ENCODE peak calls at places on chromosomes 3 and 15, in five cellular contexts. U is MM.1S, Z is PC-3, X is hepatocyte, C is HCT116. G is an unnamed sample. For H3K9me3, the result is how much of the 10 kb centered on the place peaks cover.

GRCh38 chr3:112319516-112320276 is 13.3 kb upstream of the CD200 start:
- DNase-seq in U (no peak), Z (no peak), X (no peak), C (no peak), G (no peak)

GRCh38 chr3:43879166-43879565 is 188.4 kb downstream of the ABHD5 start:
- DNase-seq in C (peak), Z (peak), U (peak), X (peak), G (peak)

GRCh38 chr3:4302747-4303146 is 422 bp upstream of the SETMAR start:
- DNase-seq in C (no peak), U (no peak), X (no peak), Z (no peak), G (no peak)

GRCh38 chr3:82012775-82013174 is 251.3 kb upstream of the GBE1 start:
- DNase-seq in C (no peak), X (no peak), U (no peak), Z (peak), G (no peak)

GRCh38 chr3:142897807-142898206 is 8.9 kb upstream of the PCOLCE2 start:
- DNase-seq in Z (no peak), C (no peak), U (no peak), X (no peak), G (no peak)

GRCh38 chr15:36527512-36528162 is 51.8 kb upstream of the CDIN1 start:
- DNase-seq in Z (no peak), X (no peak), C (no peak), U (no peak), G (peak)

GRCh38 chr3:104556372-104557078 is 810.2 kb upstream of the ALCAM start:
- DNase-seq in Z (no peak), X (no peak), U (no peak), C (no peak), G (peak)

GRCh38 chr3:197367081-197367780 is 68.8 kb upstream of the DLG1 start:
- DNase-seq in X (peak), Z (peak), C (no peak), U (no peak), G (peak)

GRCh38 chr15:34583399-34584320 is at the start of gene GOLGA8B:
- DNase-seq in C (peak), U (peak), Z (peak), X (peak), G (peak)

GRCh38 chr3:149315694-149316093 is 17.7 kb downstream of the TM4SF18 start:
- DNase-seq in U (no peak), Z (no peak), C (no peak), X (no peak), G (no peak)

GRCh38 chr3:121781611-121782010 is 32.1 kb upstream of the GOLGB1 start:
- DNase-seq in C (no peak), Z (no peak), X (no peak), U (no peak), G (no peak)

GRCh38 chr15:74548236-74548635 is 7.2 kb downstream of the ARID3B start:
- DNase-seq in Z (no peak), U (no peak), X (no peak), C (no peak), G (no peak)

GRCh38 chr15:70632079-70632850 is 131.1 kb downstream of the UACA start:
- DNase-seq in Z (peak), U (no peak), X (peak), C (no peak), G (no peak)

GRCh38 chr15:57969355-57969754 is 96.2 kb downstream of the ALDH1A2 start:
- DNase-seq in X (no peak), U (no peak), Z (peak), C (no peak), G (peak)

GRCh38 chr15:30928076-30928475 is 24.4 kb downstream of the FAN1 start:
- DNase-seq in X (no peak), U (no peak), Z (no peak), C (no peak), G (no peak)

GRCh38 chr15:30933293-30933692 is 29.6 kb downstream of the FAN1 start:
- DNase-seq in U (no peak), X (no peak), C (no peak), Z (no peak), G (no peak)

GRCh38 chr15:30929982-30930381 is 26.3 kb downstream of the FAN1 start:
- DNase-seq in Z (no peak), X (no peak), U (no peak), C (no peak), G (no peak)

GRCh38 chr15:30929064-30929669 is 25.5 kb downstream of the FAN1 start:
- DNase-seq in X (no peak), U (no peak), Z (no peak), C (no peak), G (no peak)

GRCh38 chr15:30930422-30930821 is 26.7 kb downstream of the FAN1 start:
- DNase-seq in C (no peak), Z (no peak), X (no peak), U (no peak), G (no peak)
- TF ChIP-seq EZH2phosphoT487 in C (no peak), Z (no peak), X (no peak), U (no peak), G (no peak)

GRCh38 chr15:76346666-76347506 is 10.3 kb downstream of the ISL2 start:
- DNase-seq in C (no peak), U (no peak), X (peak), Z (peak), G (peak)

GRCh38 chr15:76345269-76345879 is 8.8 kb downstream of the ISL2 start:
- DNase-seq in U (no peak), Z (no peak), X (no peak), C (no peak), G (no peak)

GRCh38 chr15:76343313-76343996 is 6.9 kb downstream of the ISL2 start:
- DNase-seq in U (no peak), Z (no peak), C (no peak), X (no peak), G (peak)

GRCh38 chr15:76347507-76348055 is 11.0 kb downstream of the ISL2 start:
- DNase-seq in Z (no peak), C (no peak), X (peak), U (no peak), G (peak)

GRCh38 chr15:76345880-76346665 is 9.5 kb downstream of the ISL2 start:
- DNase-seq in Z (peak), U (no peak), X (peak), C (no peak), G (peak)
- TF ChIP-seq EZH2 in Z (no peak), U (no peak), X (no peak), C (no peak), G (no peak)

DNA sequence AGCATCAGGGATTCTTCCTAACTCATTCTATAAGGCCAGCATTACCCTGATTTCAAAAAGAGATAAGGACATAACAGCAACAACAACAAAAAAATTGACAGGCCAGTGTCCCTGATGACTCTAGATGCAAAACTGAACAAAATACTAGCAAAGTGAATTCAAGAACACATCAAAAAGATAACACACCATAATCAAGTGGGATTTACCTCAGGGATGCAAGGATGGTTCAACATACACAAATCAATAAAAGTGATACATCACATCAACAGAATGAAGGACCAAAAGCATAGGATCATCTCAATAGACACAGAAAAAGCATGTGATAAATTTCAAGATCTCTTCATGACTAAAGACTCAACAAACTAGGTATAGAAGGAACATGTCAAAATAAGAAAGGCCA is 119.6 kb downstream of the STT3B start:
- DNase-seq in U (no peak), X (no peak), Z (no peak), C (no peak), G (no peak)
- H3K9me3 ChIP-seq in U (under half), X (half or more), Z (under half), C (under half), G (under half)

GRCh38 chr15:64686130-64686735 is 89.2 kb downstream of the RBPMS2 start:
- DNase-seq in C (peak), Z (peak), X (peak), U (peak), G (peak)

GRCh38 chr15:64685230-64685886 is 90.0 kb downstream of the RBPMS2 start:
- DNase-seq in U (no peak), X (no peak), C (no peak), Z (no peak), G (no peak)

GRCh38 chr15:64682255-64682654 is 93.1 kb downstream of the RBPMS2 start:
- DNase-seq in X (no peak), Z (no peak), C (no peak), U (no peak), G (no peak)

GRCh38 chr15:64681424-64682024 is 93.9 kb downstream of the RBPMS2 start:
- DNase-seq in U (peak), X (peak), C (peak), Z (peak), G (peak)

GRCh38 chr15:64683378-64683777 is 92.0 kb downstream of the RBPMS2 start:
- DNase-seq in C (no peak), U (no peak), Z (no peak), X (no peak), G (no peak)
- TF ChIP-seq EZH2phosphoT487 in C (no peak), U (no peak), Z (no peak), X (no peak), G (no peak)

GRCh38 chr3:24520101-24520495 is 25.4 kb upstream of the THRB start:
- DNase-seq in U (no peak), C (no peak), Z (no peak), X (no peak), G (no peak)
- TF ChIP-seq EZH2 in U (no peak), C (no peak), Z (no peak), X (no peak), G (no peak)